ENCODE peak calls at places on chromosomes 2 and 18, in five cellular contexts. S, Q, N, Z and D are unnamed samples.

GRCh38 chr2:218226903-218227302 is 9.9 kb downstream of the ARPC2 start:
- DNase-seq in S (no peak), Z (no peak), N (no peak), Q (no peak), D (no peak)

GRCh38 chr2:218975060-218975777 is 9.8 kb downstream of the FEV start:
- DNase-seq in N (no peak), Q (no peak), Z (no peak), S (no peak), D (no peak)

GRCh38 chr2:241540766-241541561 is 17.6 kb upstream of the BOK start:
- DNase-seq in Z (peak; percentile 62), Q (peak; percentile 28), S (peak; percentile 51), N (peak; percentile 22), D (peak; percentile 41)

GRCh38 chr2:20868377-20868776 is 45.5 kb upstream of the LDAH start:
- DNase-seq in Q (no peak), S (peak; percentile 65), Z (peak; percentile 39), N (no peak), D (no peak)

GRCh38 chr2:68943581-68944568 is 8.8 kb downstream of the GKN2 start:
- DNase-seq in N (peak; percentile 55), Z (peak; percentile 26), Q (peak; percentile 38), S (peak; percentile 61), D (peak; percentile 68)

GRCh38 chr18:34787931-34788532 is 77.9 kb downstream of the DTNA start:
- DNase-seq in Z (peak; percentile 5), S (peak; percentile 39), Q (peak; percentile 45), N (peak; percentile 61), D (peak; percentile 64)

GRCh38 chr2:201933792-201934229 is 99.8 kb upstream of the FZD7 start:
- DNase-seq in S (no peak), N (no peak), Z (no peak), Q (no peak), D (peak; percentile 57)

GRCh38 chr2:240106765-240107164 is 29.3 kb downstream of the COPS9 start:
- DNase-seq in Z (no peak), N (no peak), S (no peak), Q (no peak), D (no peak)

GRCh38 chr18:22913861-22914260 is 19.3 kb upstream of the RBBP8 start:
- DNase-seq in N (no peak), Z (no peak), Q (no peak), S (no peak), D (no peak)

GRCh38 chr2:1162768-1163584 is 212.3 kb downstream of the SNTG2 start:
- DNase-seq in S (peak; percentile 20), N (peak; percentile 53), Q (peak; percentile 18), Z (no peak), D (peak; percentile 25)

GRCh38 chr2:112185131-112185530 is 46.9 kb downstream of the FBLN7 start:
- DNase-seq in S (no peak), Z (no peak), Q (no peak), N (no peak), D (no peak)

GRCh38 chr2:241218131-241219029 is 29.9 kb downstream of the ANO7 start:
- DNase-seq in Q (peak; percentile 36), N (no peak), S (peak; percentile 30), Z (no peak), D (no peak)

GRCh38 chr2:240812301-240812680 is 7.7 kb downstream of the KIF1A start:
- DNase-seq in S (no peak), N (no peak), Z (no peak), Q (no peak), D (no peak)

GRCh38 chr2:231709636-231709980 is 1.3 kb downstream of the PTMA start:
- DNase-seq in S (peak; percentile 47), N (no peak), Q (no peak), Z (no peak), D (no peak)

GRCh38 chr2:102837626-102838198 is 75.9 kb downstream of the TMEM182 start:
- DNase-seq in Q (no peak), Z (no peak), N (no peak), S (no peak), D (no peak)

GRCh38 chr2:123596649-123597048 is 428.4 kb upstream of the CNTNAP5 start:
- DNase-seq in S (no peak), Z (no peak), N (no peak), Q (no peak), D (no peak)

GRCh38 chr2:70716131-70716766 is 51.8 kb downstream of the ADD2 start:
- DNase-seq in Z (no peak), Q (no peak), S (no peak), N (no peak), D (no peak)

GRCh38 chr18:50161806-50162205 is 33.1 kb downstream of the MYO5B start:
- DNase-seq in S (no peak), Q (no peak), Z (no peak), N (no peak), D (no peak)

GRCh38 chr18:10851824-10852225 is 297.5 kb downstream of the PIEZO2 start:
- DNase-seq in N (peak; percentile 49), Q (peak; percentile 14), Z (peak; percentile 5), S (no peak), D (peak; percentile 72)

GRCh38 chr2:229081411-229081810 is 189.7 kb downstream of the PID1 start:
- DNase-seq in N (no peak), Z (no peak), Q (peak; percentile 55), S (no peak), D (no peak)

GRCh38 chr18:79397830-79398761 is 2.4 kb downstream of the NFATC1 start:
- DNase-seq in S (no peak), N (no peak), Z (no peak), Q (no peak), D (no peak)

GRCh38 chr2:101157272-101157671 is 6.1 kb upstream of the TBC1D8 start:
- DNase-seq in S (no peak), Z (no peak), N (no peak), Q (no peak), D (no peak)

GRCh38 chr2:95353613-95354468 is 48.7 kb upstream of the FAHD2A start:
- DNase-seq in N (no peak), Z (no peak), S (no peak), Q (no peak), D (no peak)

GRCh38 chr2:46521215-46521683 is 41.9 kb downstream of the TMEM247 start:
- DNase-seq in Z (no peak), S (no peak), N (peak; percentile 4), Q (peak; percentile 59), D (peak; percentile 44)

GRCh38 chr18:11994708-11995444 is 13.6 kb downstream of the IMPA2 start:
- DNase-seq in S (no peak), Q (peak; percentile 47), N (no peak), Z (no peak), D (no peak)

GRCh38 chr2:85385746-85386145 is 24.4 kb downstream of the CAPG start:
- DNase-seq in N (no peak), Z (no peak), S (no peak), Q (no peak), D (no peak)